ENCODE peak calls at places on chromosomes 12 and 14, in ten cellular contexts. H, Q, B, X, S, F, N, A, J and U are unnamed samples.

GRCh38 chr12:104057771-104058197 is 6.5 kb upstream of the HCFC2 start:
- DNase-seq in H (no peak), Q (no peak), B (no peak), X (no peak), S (no peak), F (no peak), N (peak; percentile 37), A (no peak), J (no peak), U (no peak)

GRCh38 chr14:66043921-66044320 is 442.2 kb upstream of the CCDC196 start:
- DNase-seq in H (no peak), Q (no peak), B (no peak), X (no peak), S (no peak), F (no peak), N (no peak), A (no peak), J (no peak), U (no peak)

GRCh38 chr12:49984476-49984890 is 11.7 kb downstream of the AQP6 start:
- DNase-seq in H (no peak), Q (no peak), B (no peak), X (no peak), S (no peak), F (no peak), N (no peak), A (no peak), J (no peak), U (no peak)

GRCh38 chr12:82019533-82019932 is 260.4 kb upstream of the PPFIA2 start:
- DNase-seq in H (no peak), Q (no peak), B (no peak), X (no peak), S (no peak), F (no peak), N (no peak), A (no peak), J (no peak), U (no peak)

GRCh38 chr14:37428954-37429353 is 166.1 kb downstream of the FOXA1 start:
- DNase-seq in H (no peak), Q (no peak), B (no peak), X (no peak), S (no peak), F (no peak), N (no peak), A (no peak), J (no peak), U (no peak)

GRCh38 chr14:103628221-103628683 is 759 bp upstream of the KLC1 start:
- DNase-seq in H (peak; percentile 69), Q (peak; percentile 93), B (peak; percentile 72), X (peak; percentile 85), S (no peak), F (peak; percentile 85), N (peak; percentile 79), A (no peak), J (peak; percentile 68), U (peak; percentile 70)

GRCh38 chr12:49187184-49187583 is 1.7 kb downstream of the TUBA1A start:
- DNase-seq in H (peak; percentile 69), Q (peak; percentile 93), B (no peak), X (peak; percentile 78), S (no peak), F (no peak), N (peak; percentile 61), A (no peak), J (no peak), U (peak; percentile 87)

GRCh38 chr12:94710933-94711332 is 60.6 kb upstream of the TMCC3 start:
- DNase-seq in H (no peak), Q (no peak), B (peak; percentile 32), X (no peak), S (no peak), F (peak; percentile 50), N (peak; percentile 4), A (no peak), J (no peak), U (no peak)

GRCh38 chr12:10331642-10332239 is 24.1 kb downstream of the KLRD1 start:
- DNase-seq in H (no peak), Q (no peak), B (peak; percentile 59), X (no peak), S (no peak), F (no peak), N (peak; percentile 62), A (no peak), J (no peak), U (no peak)

GRCh38 chr12:78490841-78491240 is 373.7 kb upstream of the SYT1 start:
- DNase-seq in H (no peak), Q (no peak), B (no peak), X (no peak), S (no peak), F (no peak), N (peak; percentile 1), A (no peak), J (no peak), U (no peak)

GRCh38 chr14:95196268-95196667 is 38.9 kb upstream of the DICER1 start:
- DNase-seq in H (no peak), Q (no peak), B (peak; percentile 14), X (no peak), S (no peak), F (no peak), N (no peak), A (no peak), J (no peak), U (no peak)

GRCh38 chr12:75564398-75564797 is 53.0 kb upstream of the KRR1 start:
- DNase-seq in H (no peak), Q (no peak), B (no peak), X (no peak), S (no peak), F (no peak), N (no peak), A (no peak), J (no peak), U (no peak)

GRCh38 chr12:3683670-3684069 is 69.2 kb downstream of the CRACR2A start:
- DNase-seq in H (no peak), Q (peak; percentile 68), B (no peak), X (no peak), S (no peak), F (no peak), N (peak; percentile 31), A (no peak), J (no peak), U (no peak)

GRCh38 chr12:120121343-120121742 is 4.8 kb upstream of the RAB35 start:
- DNase-seq in H (no peak), Q (no peak), B (no peak), X (no peak), S (no peak), F (no peak), N (no peak), A (no peak), J (no peak), U (no peak)

DNA sequence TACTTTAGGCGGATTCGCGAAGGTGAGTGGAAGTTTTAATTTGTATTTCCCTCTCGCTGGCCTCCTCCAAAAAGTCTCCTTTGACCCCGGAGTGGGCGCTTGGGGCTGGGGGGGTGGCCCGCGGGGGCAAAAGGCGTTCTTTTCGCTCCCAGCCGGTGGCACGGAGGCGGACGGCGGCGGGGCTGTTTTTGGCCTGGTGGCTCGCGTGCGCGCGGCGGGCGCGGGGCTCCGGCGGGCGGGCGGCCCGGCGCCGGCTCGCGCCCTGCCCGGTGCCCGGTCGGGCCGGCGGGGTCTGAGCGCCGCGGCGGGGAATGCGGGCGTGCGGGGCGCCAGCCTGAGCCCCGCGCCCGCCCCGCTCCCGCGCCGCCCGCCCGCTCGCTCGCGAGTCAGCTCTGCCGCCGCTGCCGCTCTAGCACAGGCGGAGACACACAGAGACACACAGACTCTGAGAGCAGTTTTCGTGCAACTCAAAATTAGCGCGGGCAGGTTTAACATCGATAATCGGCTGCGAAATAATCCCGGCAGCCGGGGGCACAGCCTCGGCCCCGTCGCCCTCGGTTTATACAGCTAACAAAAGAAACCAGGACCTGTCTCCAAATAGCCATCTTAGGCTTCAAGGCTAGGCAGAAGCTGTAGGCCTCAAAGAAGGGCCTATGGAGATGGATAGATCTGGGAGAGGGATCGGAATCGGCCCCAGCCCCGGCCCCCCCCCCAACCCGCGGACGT is 773 bp downstream of the ARID2 start:
- DNase-seq in H (peak; percentile 31), Q (no peak), B (no peak), X (peak; percentile 77), S (no peak), F (peak; percentile 52), N (peak; percentile 43), A (no peak), J (peak; percentile 51), U (peak; percentile 88)
- TF ChIP-seq POLR2A in H (no peak), Q (no peak), B (no peak), X (peak; percentile 45), S (peak; percentile 37), F (no peak), N (no peak), A (no peak), J (no peak), U (no peak)

DNA sequence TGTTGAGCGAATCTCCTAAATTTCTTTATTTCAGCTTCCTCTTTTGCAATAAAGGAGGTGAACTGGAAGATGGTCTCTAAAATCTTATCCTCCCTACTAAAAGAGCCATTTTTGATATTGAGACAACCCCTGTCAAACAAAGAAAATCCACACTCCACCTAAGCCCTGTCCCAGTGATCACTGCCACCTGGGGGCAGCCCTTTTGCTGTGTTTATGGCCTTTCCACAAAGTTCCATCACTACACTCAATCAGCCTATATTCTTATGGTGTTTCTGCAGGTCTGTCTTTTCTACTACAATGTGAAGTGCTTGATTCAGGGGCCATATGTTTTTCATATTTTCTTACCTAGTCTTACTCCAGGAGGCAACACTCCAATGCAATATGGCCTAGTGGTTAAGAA is 163.7 kb downstream of the BMP4 start:
- DNase-seq in H (no peak), Q (no peak), B (no peak), X (no peak), S (no peak), F (no peak), N (no peak), A (no peak), J (no peak), U (no peak)
- TF ChIP-seq CTCF in H (no peak), Q (no peak), B (no peak), X (no peak), S (peak; percentile 11), F (no peak), N (no peak), A (no peak), J (no peak), U (no peak)

GRCh38 chr12:58537278-58537677 is 383.0 kb downstream of the LRIG3 start:
- DNase-seq in H (no peak), Q (no peak), B (no peak), X (no peak), S (no peak), F (no peak), N (peak; percentile 82), A (no peak), J (no peak), U (no peak)
- TF ChIP-seq POLR2A in H (no peak), Q (no peak), B (no peak), X (no peak), S (no peak), F (no peak), N (no peak), A (no peak), J (no peak), U (no peak)

DNA sequence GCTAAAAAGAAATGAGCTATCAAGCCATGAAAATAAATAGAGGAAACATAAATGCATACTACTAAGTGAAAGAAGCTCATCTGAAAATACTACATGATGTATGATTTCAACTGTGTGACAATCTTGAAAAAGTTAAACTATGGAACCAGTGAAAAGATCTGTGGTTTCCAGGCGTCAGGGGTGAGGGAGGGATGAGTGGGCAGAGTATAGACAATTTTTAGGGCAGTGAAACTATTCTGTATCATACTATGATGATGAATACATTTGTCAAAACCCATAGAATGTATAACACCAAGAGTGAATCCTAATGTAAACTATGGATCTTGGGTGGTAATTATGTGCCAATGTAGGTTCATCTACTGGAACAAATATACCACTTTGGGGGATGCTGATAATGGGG is 21.3 kb downstream of the SPX start:
- DNase-seq in H (no peak), Q (no peak), B (no peak), X (no peak), S (no peak), F (no peak), N (no peak), A (no peak), J (no peak), U (no peak)
- TF ChIP-seq CTCF in H (no peak), Q (no peak), B (no peak), X (no peak), S (no peak), F (no peak), N (no peak), A (no peak), J (no peak), U (no peak)